ENCODE peak calls at places on chromosomes 12 and 14, in five cellular contexts. G, R, C, K and X are unnamed samples.

GRCh38 chr14:91223028-91223783 is 21.3 kb downstream of the GPR68 start:
- DNase-seq in C (no peak), G (no peak), R (no peak), K (no peak), X (no peak)

GRCh38 chr12:105076098-105076497 is 8.2 kb downstream of the ALDH1L2 start:
- DNase-seq in G (peak; percentile 73), C (peak; percentile 82), K (no peak), R (no peak), X (no peak)

GRCh38 chr14:20803221-20803620 is 577 bp upstream of the RNASE1 start:
- DNase-seq in R (no peak), G (no peak), K (no peak), C (no peak), X (no peak)

GRCh38 chr12:67578976-67579661 is 69.4 kb upstream of the DYRK2 start:
- DNase-seq in K (peak; percentile 57), G (peak; percentile 40), R (no peak), C (peak; percentile 51), X (no peak)

GRCh38 chr14:61930101-61930857 is 168.1 kb downstream of the SNAPC1 start:
- DNase-seq in G (no peak), R (no peak), K (no peak), C (no peak), X (no peak)

GRCh38 chr12:60263146-60263545 is 667.3 kb downstream of the SLC16A7 start:
- DNase-seq in C (peak; percentile 23), K (no peak), R (no peak), G (peak; percentile 8), X (no peak)

GRCh38 chr14:22839159-22839779 is 2.9 kb downstream of the MMP14 start:
- DNase-seq in G (no peak), R (no peak), C (no peak), K (no peak), X (no peak)

GRCh38 chr14:50999726-51000125 is 55.4 kb upstream of the PYGL start:
- DNase-seq in K (no peak), R (no peak), G (no peak), C (no peak), X (peak; percentile 31)

GRCh38 chr12:24919346-24920001 is 29.4 kb downstream of the BCAT1 start:
- DNase-seq in G (no peak), C (no peak), R (no peak), K (no peak), X (no peak)

GRCh38 chr12:12528361-12529092 is 34.1 kb downstream of the DUSP16 start:
- DNase-seq in C (no peak), R (peak; percentile 11), K (peak; percentile 12), G (no peak), X (peak; percentile 13)

GRCh38 chr14:68975667-68976066 is 3.4 kb downstream of the ACTN1 start:
- DNase-seq in C (peak; percentile 94), R (no peak), G (peak; percentile 91), K (no peak), X (no peak)

GRCh38 chr14:23538785-23539184 is 12.8 kb downstream of the ZFHX2 start:
- DNase-seq in K (no peak), C (no peak), G (no peak), R (no peak), X (no peak)

GRCh38 chr12:46535907-46536306 is 163.3 kb upstream of the SLC38A2 start:
- DNase-seq in K (no peak), G (no peak), C (no peak), R (no peak), X (no peak)

GRCh38 chr12:99253068-99253467 is 394.5 kb upstream of the GARIN6 start:
- DNase-seq in G (no peak), K (no peak), R (no peak), C (no peak), X (no peak)

GRCh38 chr12:56724660-56724988 is 475 bp downstream of the NACA start:
- DNase-seq in R (no peak), G (no peak), C (no peak), K (no peak), X (no peak)

GRCh38 chr12:77584860-77585259 is 245.8 kb upstream of the NAV3 start:
- DNase-seq in K (no peak), G (no peak), C (no peak), R (no peak), X (no peak)

GRCh38 chr12:122473543-122474323 is 27.0 kb downstream of the ZCCHC8 start:
- DNase-seq in G (peak; percentile 64), K (no peak), C (peak; percentile 72), R (no peak), X (no peak)
- H3K36me3 ChIP-seq in G (peaks cover 43% of the 10 kb centered on the region), K (peaks cover 36% of the 10 kb centered on the region), C (peaks cover 5% of the 10 kb centered on the region), R (peaks cover 53% of the 10 kb centered on the region), X (peaks cover 40% of the 10 kb centered on the region)

GRCh38 chr12:101939306-101939705 is 61.9 kb downstream of the DRAM1 start:
- DNase-seq in K (no peak), C (no peak), G (no peak), R (no peak), X (no peak)

GRCh38 chr12:101940400-101940950 is 63.1 kb downstream of the DRAM1 start:
- DNase-seq in C (no peak), K (no peak), R (no peak), G (no peak), X (no peak)

GRCh38 chr12:101941306-101942000 is 64.1 kb downstream of the DRAM1 start:
- DNase-seq in G (no peak), K (no peak), C (no peak), R (no peak), X (no peak)

GRCh38 chr12:101939856-101940265 is 62.5 kb downstream of the DRAM1 start:
- DNase-seq in C (peak; percentile 71), G (peak; percentile 61), R (no peak), K (peak; percentile 48), X (peak; percentile 35)

GRCh38 chr12:101942206-101942605 is 64.8 kb downstream of the DRAM1 start:
- DNase-seq in C (no peak), R (no peak), K (no peak), G (no peak), X (no peak)
- H3K4me3 ChIP-seq in C (no peak overlapping the region), R (no peak overlapping the region), K (no peak overlapping the region), G (no peak overlapping the region), X (no peak overlapping the region)

DNA sequence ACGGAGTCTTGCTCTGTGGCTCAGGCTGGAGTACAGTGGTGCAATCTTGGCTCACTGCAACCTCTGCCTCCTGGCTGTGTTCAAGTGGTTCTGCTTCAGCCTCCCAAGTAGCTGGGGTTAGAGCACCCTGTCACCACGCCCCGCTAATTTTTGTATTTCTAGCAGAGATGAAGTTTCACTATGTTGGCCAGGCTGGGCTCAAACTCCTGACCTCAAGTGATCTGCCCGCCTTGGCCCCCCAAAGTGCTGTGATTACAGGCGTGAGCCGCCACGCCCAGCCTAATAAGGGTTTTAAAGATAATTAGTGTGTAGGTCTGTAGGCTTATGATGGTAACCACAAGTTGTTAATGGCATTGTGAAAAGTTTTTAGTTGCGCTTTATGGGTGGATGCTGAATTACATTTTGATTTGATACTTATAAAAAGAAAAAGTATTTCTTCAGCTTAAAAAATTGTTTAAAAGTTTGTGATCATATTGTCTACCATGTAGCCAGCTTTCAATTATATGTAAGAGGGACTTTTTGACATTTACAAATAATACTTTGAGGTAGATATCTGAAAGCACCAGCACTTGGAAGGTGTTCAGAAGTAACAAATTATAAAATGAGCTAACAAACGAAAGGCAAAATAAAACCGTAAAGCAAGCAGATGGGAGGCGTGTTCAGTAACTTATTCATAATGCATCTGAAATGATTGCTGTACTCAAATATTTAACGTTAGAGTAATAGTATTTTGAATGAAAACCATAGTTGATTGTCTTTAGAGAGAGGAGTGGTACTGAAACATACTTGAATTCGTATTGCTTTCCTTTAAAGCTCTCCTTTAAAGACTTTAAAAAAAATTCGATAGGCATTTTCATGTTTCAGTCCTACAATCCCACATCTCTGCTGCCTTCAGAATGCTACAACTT is 37.1 kb downstream of the MDM2 start:
- DNase-seq in K (no peak), R (no peak), C (no peak), G (no peak), X (no peak)
- H3K36me3 ChIP-seq in K (peaks cover 13% of the 10 kb centered on the region), R (peaks cover 19% of the 10 kb centered on the region), C (peaks cover 9% of the 10 kb centered on the region), G (peaks cover 44% of the 10 kb centered on the region), X (peaks cover 31% of the 10 kb centered on the region)

GRCh38 chr12:115451151-115451784 is 767.3 kb upstream of the TBX3 start:
- DNase-seq in R (no peak), G (no peak), C (no peak), K (no peak), X (no peak)

GRCh38 chr12:115452751-115453281 is 768.8 kb upstream of the TBX3 start:
- DNase-seq in R (no peak), C (no peak), K (no peak), G (no peak), X (peak; percentile 9)

GRCh38 chr12:115450710-115451109 is 766.7 kb upstream of the TBX3 start:
- DNase-seq in K (no peak), R (no peak), C (no peak), G (no peak), X (no peak)

GRCh38 chr12:115450017-115450416 is 766.0 kb upstream of the TBX3 start:
- DNase-seq in K (no peak), R (no peak), G (no peak), C (no peak), X (no peak)

DNA sequence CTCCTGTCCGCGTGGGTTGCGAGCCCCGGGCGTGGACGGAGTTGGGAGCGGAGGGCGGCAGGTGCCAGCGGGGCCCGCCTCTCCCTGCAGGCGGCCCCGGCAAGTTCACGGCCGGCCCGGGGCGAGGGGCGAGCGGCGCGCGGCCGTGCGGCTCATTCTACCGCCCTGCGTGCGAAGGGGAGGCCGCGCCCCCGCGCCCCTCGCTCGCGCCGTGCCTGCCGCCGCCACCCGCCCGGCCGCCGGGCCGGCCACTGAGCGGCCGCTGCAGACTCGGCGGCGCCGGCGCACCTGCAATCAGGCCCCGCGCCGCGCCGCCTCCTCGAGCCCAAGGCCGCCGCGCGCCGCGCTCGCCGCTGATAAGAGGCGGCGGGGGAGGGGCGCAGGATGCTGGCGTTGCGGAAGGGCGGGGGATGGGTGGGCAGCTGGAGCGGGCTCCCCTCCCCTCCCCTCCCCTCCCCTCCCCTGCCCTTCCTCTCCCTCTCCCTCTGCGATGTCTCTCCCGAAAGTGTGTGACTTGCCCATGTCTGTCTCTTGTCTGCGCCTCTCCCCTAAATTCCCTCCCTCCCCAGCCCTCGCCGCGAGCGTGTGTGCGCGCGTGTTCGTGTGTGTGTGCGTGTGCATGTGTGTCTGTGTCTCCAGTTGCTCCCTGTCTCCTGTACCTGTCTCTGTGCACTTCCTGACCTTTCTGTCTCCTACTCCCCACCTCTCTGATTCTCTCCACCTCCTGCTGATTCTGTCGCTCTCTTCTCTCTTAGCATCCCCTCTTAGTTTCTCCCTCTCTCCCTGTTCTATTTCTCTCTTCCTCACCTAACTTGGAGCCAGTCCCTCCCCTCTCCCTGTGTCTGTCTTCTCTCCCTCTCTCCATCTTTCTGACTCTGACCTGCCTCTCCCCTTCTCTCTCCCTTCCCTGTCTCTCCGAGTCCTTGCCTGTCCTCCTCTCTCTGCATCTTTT is 768.1 kb upstream of the TBX3 start:
- DNase-seq in G (no peak), K (no peak), C (peak; percentile 37), R (peak; percentile 36), X (no peak)
- H3K4me3 ChIP-seq in G (peak overlapping the region; percentile 58), K (no peak overlapping the region), C (peak overlapping the region; percentile 35), R (no peak overlapping the region), X (no peak overlapping the region)